ENCODE peak calls at places on chromosomes 13 and 19, in nine cellular contexts. One of them, this sample, is unnamed.

GRCh38 chr13:21675095-21676007 is 4.5 kb downstream of the FGF9 start:
- DNase-seq in transverse colon: peak; percentile 54
- DNase-seq in cardiac fibroblast: no peak
- DNase-seq in CD4-positive, alpha-beta T cell: peak; percentile 28
- DNase-seq in pancreas: peak; percentile 63
- DNase-seq in heart right ventricle: peak; percentile 43
- DNase-seq in WTC11: peak; percentile 57
- DNase-seq in fibroblast of pulmonary artery: no peak
- DNase-seq in vagina: no peak
- DNase-seq in this sample: peak; percentile 73

GRCh38 chr19:7679017-7679720 is 1.5 kb upstream of the TRAPPC5 start:
- DNase-seq in transverse colon: peak; percentile 43
- DNase-seq in CD4-positive, alpha-beta T cell: peak; percentile 72
- DNase-seq in cardiac fibroblast: no peak
- DNase-seq in heart right ventricle: no peak
- DNase-seq in vagina: no peak
- DNase-seq in pancreas: no peak
- DNase-seq in WTC11: no peak
- DNase-seq in fibroblast of pulmonary artery: no peak
- DNase-seq in this sample: peak; percentile 83

GRCh38 chr19:42175952-42176648 is 41.4 kb downstream of the DEDD2 start:
- DNase-seq in WTC11: peak; percentile 42
- DNase-seq in transverse colon: no peak
- DNase-seq in fibroblast of pulmonary artery: peak; percentile 23
- DNase-seq in pancreas: no peak
- DNase-seq in CD4-positive, alpha-beta T cell: no peak
- DNase-seq in cardiac fibroblast: peak; percentile 26
- DNase-seq in heart right ventricle: no peak
- DNase-seq in vagina: no peak
- DNase-seq in this sample: peak; percentile 53

GRCh38 chr13:43085545-43085944 is 62.2 kb downstream of the DNAJC15 start:
- DNase-seq in pancreas: no peak
- DNase-seq in heart right ventricle: no peak
- DNase-seq in CD4-positive, alpha-beta T cell: no peak
- DNase-seq in transverse colon: no peak
- DNase-seq in fibroblast of pulmonary artery: peak; percentile 72
- DNase-seq in vagina: no peak
- DNase-seq in WTC11: no peak
- DNase-seq in cardiac fibroblast: peak; percentile 76
- DNase-seq in this sample: no peak

GRCh38 chr19:3366761-3367571 is 583 bp downstream of the NFIC start:
- DNase-seq in transverse colon: peak; percentile 54
- DNase-seq in CD4-positive, alpha-beta T cell: no peak
- DNase-seq in heart right ventricle: peak; percentile 58
- DNase-seq in cardiac fibroblast: no peak
- DNase-seq in fibroblast of pulmonary artery: no peak
- DNase-seq in pancreas: peak; percentile 81
- DNase-seq in WTC11: no peak
- DNase-seq in vagina: no peak
- DNase-seq in this sample: no peak

GRCh38 chr13:98004107-98004506 is 50.6 kb downstream of the IPO5 start:
- DNase-seq in fibroblast of pulmonary artery: peak; percentile 48
- DNase-seq in cardiac fibroblast: peak; percentile 59
- DNase-seq in transverse colon: no peak
- DNase-seq in pancreas: no peak
- DNase-seq in CD4-positive, alpha-beta T cell: no peak
- DNase-seq in WTC11: no peak
- DNase-seq in vagina: no peak
- DNase-seq in heart right ventricle: no peak
- DNase-seq in this sample: no peak

GRCh38 chr13:75279834-75280369 is 202.1 kb downstream of the TBC1D4 start:
- DNase-seq in heart right ventricle: no peak
- DNase-seq in WTC11: no peak
- DNase-seq in fibroblast of pulmonary artery: no peak
- DNase-seq in cardiac fibroblast: no peak
- DNase-seq in transverse colon: no peak
- DNase-seq in vagina: no peak
- DNase-seq in CD4-positive, alpha-beta T cell: no peak
- DNase-seq in pancreas: no peak
- DNase-seq in this sample: no peak

GRCh38 chr13:93848247-93848646 is 621.6 kb downstream of the GPC6 start:
- DNase-seq in CD4-positive, alpha-beta T cell: no peak
- DNase-seq in fibroblast of pulmonary artery: no peak
- DNase-seq in transverse colon: no peak
- DNase-seq in cardiac fibroblast: no peak
- DNase-seq in heart right ventricle: no peak
- DNase-seq in vagina: no peak
- DNase-seq in pancreas: no peak
- DNase-seq in WTC11: no peak
- DNase-seq in this sample: no peak

GRCh38 chr13:40283666-40284065 is 382.8 kb downstream of the FOXO1 start:
- DNase-seq in cardiac fibroblast: no peak
- DNase-seq in WTC11: no peak
- DNase-seq in heart right ventricle: no peak
- DNase-seq in transverse colon: no peak
- DNase-seq in pancreas: no peak
- DNase-seq in fibroblast of pulmonary artery: no peak
- DNase-seq in CD4-positive, alpha-beta T cell: no peak
- DNase-seq in vagina: no peak
- DNase-seq in this sample: no peak

GRCh38 chr19:45640849-45641273 is 1.7 kb upstream of the EML2 start:
- DNase-seq in vagina: no peak
- DNase-seq in cardiac fibroblast: no peak
- DNase-seq in transverse colon: peak; percentile 34
- DNase-seq in fibroblast of pulmonary artery: no peak
- DNase-seq in heart right ventricle: no peak
- DNase-seq in pancreas: no peak
- DNase-seq in CD4-positive, alpha-beta T cell: peak; percentile 7
- DNase-seq in WTC11: peak; percentile 91
- DNase-seq in this sample: peak; percentile 31

GRCh38 chr13:98368019-98368418 is 190.9 kb upstream of the RNF113B start:
- DNase-seq in cardiac fibroblast: no peak
- DNase-seq in heart right ventricle: no peak
- DNase-seq in transverse colon: no peak
- DNase-seq in pancreas: no peak
- DNase-seq in CD4-positive, alpha-beta T cell: no peak
- DNase-seq in WTC11: no peak
- DNase-seq in vagina: no peak
- DNase-seq in fibroblast of pulmonary artery: no peak
- DNase-seq in this sample: no peak

GRCh38 chr19:18665771-18666202 is 17.7 kb upstream of the CRTC1 start:
- DNase-seq in pancreas: no peak
- DNase-seq in CD4-positive, alpha-beta T cell: no peak
- DNase-seq in WTC11: no peak
- DNase-seq in vagina: no peak
- DNase-seq in cardiac fibroblast: no peak
- DNase-seq in heart right ventricle: no peak
- DNase-seq in fibroblast of pulmonary artery: no peak
- DNase-seq in transverse colon: no peak
- DNase-seq in this sample: no peak

GRCh38 chr19:53982611-53983010 is 8.8 kb upstream of the CACNG6 start:
- DNase-seq in vagina: no peak
- DNase-seq in fibroblast of pulmonary artery: peak; percentile 55
- DNase-seq in CD4-positive, alpha-beta T cell: peak; percentile 5
- DNase-seq in transverse colon: peak; percentile 30
- DNase-seq in pancreas: no peak
- DNase-seq in heart right ventricle: peak; percentile 53
- DNase-seq in WTC11: peak; percentile 62
- DNase-seq in cardiac fibroblast: peak; percentile 48
- DNase-seq in this sample: no peak

GRCh38 chr13:110187501-110188161 is 119.3 kb downstream of the COL4A1 start:
- DNase-seq in vagina: no peak
- DNase-seq in fibroblast of pulmonary artery: peak; percentile 97
- DNase-seq in CD4-positive, alpha-beta T cell: no peak
- DNase-seq in heart right ventricle: peak; percentile 73
- DNase-seq in cardiac fibroblast: peak; percentile 88
- DNase-seq in transverse colon: no peak
- DNase-seq in WTC11: no peak
- DNase-seq in pancreas: no peak
- DNase-seq in this sample: no peak

GRCh38 chr19:46493236-46494114 is 2.2 kb downstream of the PNMA8B start:
- DNase-seq in WTC11: peak; percentile 64
- DNase-seq in pancreas: no peak
- DNase-seq in CD4-positive, alpha-beta T cell: peak; percentile 39
- DNase-seq in vagina: no peak
- DNase-seq in heart right ventricle: no peak
- DNase-seq in transverse colon: peak; percentile 21
- DNase-seq in cardiac fibroblast: peak; percentile 20
- DNase-seq in fibroblast of pulmonary artery: no peak
- DNase-seq in this sample: peak; percentile 52

GRCh38 chr13:33228645-33229445 is 56.7 kb downstream of the STARD13 start:
- DNase-seq in WTC11: no peak
- DNase-seq in pancreas: no peak
- DNase-seq in fibroblast of pulmonary artery: peak; percentile 72
- DNase-seq in cardiac fibroblast: peak; percentile 83
- DNase-seq in CD4-positive, alpha-beta T cell: no peak
- DNase-seq in vagina: no peak
- DNase-seq in heart right ventricle: no peak
- DNase-seq in transverse colon: no peak
- DNase-seq in this sample: no peak

GRCh38 chr19:7348587-7349230 is at the start of gene ARHGEF18:
- DNase-seq in CD4-positive, alpha-beta T cell: peak; percentile 71
- DNase-seq in vagina: no peak
- DNase-seq in heart right ventricle: no peak
- DNase-seq in fibroblast of pulmonary artery: no peak
- DNase-seq in WTC11: no peak
- DNase-seq in cardiac fibroblast: no peak
- DNase-seq in pancreas: no peak
- DNase-seq in transverse colon: peak; percentile 40
- DNase-seq in this sample: no peak

GRCh38 chr13:74047925-74048324 is 86.3 kb downstream of the KLF12 start:
- DNase-seq in vagina: no peak
- DNase-seq in pancreas: no peak
- DNase-seq in WTC11: no peak
- DNase-seq in heart right ventricle: no peak
- DNase-seq in cardiac fibroblast: peak; percentile 22
- DNase-seq in transverse colon: peak; percentile 44
- DNase-seq in fibroblast of pulmonary artery: no peak
- DNase-seq in CD4-positive, alpha-beta T cell: no peak
- DNase-seq in this sample: no peak

GRCh38 chr13:106011600-106011999 is 523.9 kb downstream of the EFNB2 start:
- DNase-seq in heart right ventricle: no peak
- DNase-seq in transverse colon: no peak
- DNase-seq in pancreas: no peak
- DNase-seq in WTC11: no peak
- DNase-seq in fibroblast of pulmonary artery: no peak
- DNase-seq in vagina: no peak
- DNase-seq in cardiac fibroblast: no peak
- DNase-seq in CD4-positive, alpha-beta T cell: no peak
- DNase-seq in this sample: no peak

GRCh38 chr13:39058040-39058439 is 19.8 kb downstream of the NHLRC3 start:
- DNase-seq in cardiac fibroblast: no peak
- DNase-seq in transverse colon: no peak
- DNase-seq in CD4-positive, alpha-beta T cell: no peak
- DNase-seq in pancreas: no peak
- DNase-seq in fibroblast of pulmonary artery: no peak
- DNase-seq in WTC11: no peak
- DNase-seq in heart right ventricle: no peak
- DNase-seq in vagina: no peak
- DNase-seq in this sample: no peak

GRCh38 chr13:114134111-114134943 is 1.9 kb upstream of the RASA3 start:
- DNase-seq in WTC11: no peak
- DNase-seq in cardiac fibroblast: no peak
- DNase-seq in transverse colon: no peak
- DNase-seq in heart right ventricle: no peak
- DNase-seq in vagina: no peak
- DNase-seq in pancreas: no peak
- DNase-seq in fibroblast of pulmonary artery: no peak
- DNase-seq in CD4-positive, alpha-beta T cell: peak; percentile 30
- DNase-seq in this sample: no peak

GRCh38 chr19:2863818-2864217 is 3.3 kb upstream of the ZNF556 start:
- DNase-seq in cardiac fibroblast: no peak
- DNase-seq in CD4-positive, alpha-beta T cell: no peak
- DNase-seq in fibroblast of pulmonary artery: no peak
- DNase-seq in pancreas: no peak
- DNase-seq in transverse colon: no peak
- DNase-seq in heart right ventricle: no peak
- DNase-seq in WTC11: no peak
- DNase-seq in vagina: no peak
- DNase-seq in this sample: no peak

DNA sequence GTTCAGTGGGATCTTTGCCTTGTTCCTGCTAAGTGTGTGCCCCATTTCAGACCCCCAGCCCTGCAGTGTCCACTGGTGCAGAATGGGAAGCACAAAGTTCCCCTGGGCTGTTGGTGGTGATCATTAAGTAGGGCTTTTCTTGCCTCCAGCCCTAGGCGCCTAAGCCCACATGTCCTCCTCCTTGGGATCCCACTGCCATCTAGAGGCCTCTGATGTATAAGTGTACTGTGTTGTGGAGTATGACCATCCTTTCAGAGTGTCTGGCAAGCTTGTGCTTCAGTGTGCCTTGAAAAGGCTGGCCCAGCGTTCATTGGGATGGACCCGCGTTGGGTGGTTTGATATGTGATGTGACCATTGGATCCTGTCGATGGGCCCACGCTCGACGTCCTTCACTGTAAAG is 71.2 kb downstream of the WASF3 start:
- DNase-seq in fibroblast of pulmonary artery: peak; percentile 56
- DNase-seq in WTC11: peak; percentile 22
- DNase-seq in pancreas: no peak
- DNase-seq in transverse colon: peak; percentile 11
- DNase-seq in heart right ventricle: no peak
- DNase-seq in vagina: no peak
- DNase-seq in cardiac fibroblast: peak; percentile 72
- DNase-seq in CD4-positive, alpha-beta T cell: no peak
- DNase-seq in this sample: no peak
- TF ChIP-seq CTCF in fibroblast of pulmonary artery: peak; percentile 34
- TF ChIP-seq CTCF in WTC11: no peak
- TF ChIP-seq CTCF in pancreas: no peak
- TF ChIP-seq CTCF in transverse colon: no peak
- TF ChIP-seq CTCF in heart right ventricle: no peak
- TF ChIP-seq CTCF in vagina: no peak
- TF ChIP-seq CTCF in cardiac fibroblast: peak; percentile 33
- TF ChIP-seq CTCF in CD4-positive, alpha-beta T cell: no peak
- TF ChIP-seq CTCF in this sample: peak; percentile 23

GRCh38 chr19:29507081-29507860 is 18.5 kb upstream of the VSTM2B start:
- DNase-seq in fibroblast of pulmonary artery: no peak
- DNase-seq in CD4-positive, alpha-beta T cell: no peak
- DNase-seq in cardiac fibroblast: no peak
- DNase-seq in transverse colon: no peak
- DNase-seq in pancreas: no peak
- DNase-seq in WTC11: no peak
- DNase-seq in heart right ventricle: no peak
- DNase-seq in vagina: no peak
- DNase-seq in this sample: peak; percentile 24
- TF ChIP-seq CTCF in fibroblast of pulmonary artery: no peak
- TF ChIP-seq CTCF in CD4-positive, alpha-beta T cell: no peak
- TF ChIP-seq CTCF in cardiac fibroblast: no peak
- TF ChIP-seq CTCF in transverse colon: no peak
- TF ChIP-seq CTCF in pancreas: no peak
- TF ChIP-seq CTCF in WTC11: no peak
- TF ChIP-seq CTCF in heart right ventricle: no peak
- TF ChIP-seq CTCF in vagina: no peak
- TF ChIP-seq CTCF in this sample: no peak

GRCh38 chr13:83943530-83944279 is 61.4 kb upstream of the SLITRK1 start:
- DNase-seq in CD4-positive, alpha-beta T cell: no peak
- DNase-seq in fibroblast of pulmonary artery: no peak
- DNase-seq in heart right ventricle: no peak
- DNase-seq in WTC11: no peak
- DNase-seq in pancreas: no peak
- DNase-seq in transverse colon: no peak
- DNase-seq in vagina: no peak
- DNase-seq in cardiac fibroblast: no peak
- DNase-seq in this sample: no peak
- TF ChIP-seq CTCF in CD4-positive, alpha-beta T cell: no peak
- TF ChIP-seq CTCF in fibroblast of pulmonary artery: no peak
- TF ChIP-seq CTCF in heart right ventricle: no peak
- TF ChIP-seq CTCF in WTC11: no peak
- TF ChIP-seq CTCF in pancreas: no peak
- TF ChIP-seq CTCF in transverse colon: no peak
- TF ChIP-seq CTCF in vagina: no peak
- TF ChIP-seq CTCF in cardiac fibroblast: no peak
- TF ChIP-seq CTCF in this sample: no peak

GRCh38 chr13:53775807-53776206 is 747.2 kb downstream of the OLFM4 start:
- DNase-seq in fibroblast of pulmonary artery: no peak
- DNase-seq in vagina: no peak
- DNase-seq in heart right ventricle: no peak
- DNase-seq in cardiac fibroblast: no peak
- DNase-seq in pancreas: no peak
- DNase-seq in CD4-positive, alpha-beta T cell: no peak
- DNase-seq in transverse colon: no peak
- DNase-seq in WTC11: no peak
- DNase-seq in this sample: no peak
- TF ChIP-seq CTCF in fibroblast of pulmonary artery: no peak
- TF ChIP-seq CTCF in vagina: no peak
- TF ChIP-seq CTCF in heart right ventricle: no peak
- TF ChIP-seq CTCF in cardiac fibroblast: no peak
- TF ChIP-seq CTCF in pancreas: no peak
- TF ChIP-seq CTCF in CD4-positive, alpha-beta T cell: no peak
- TF ChIP-seq CTCF in transverse colon: no peak
- TF ChIP-seq CTCF in WTC11: no peak
- TF ChIP-seq CTCF in this sample: no peak

This sample was measured in Peyer's patch.